ENCODE peak calls at places on chromosome 7, in five cellular contexts. R, Z, G, D and M are unnamed samples.

GRCh38 chr7:85025312-85025756 is 161.5 kb downstream of the SEMA3D start:
- DNase-seq in R (no peak), Z (no peak), D (no peak), G (no peak), M (no peak)

GRCh38 chr7:50261593-50261992 is 42.9 kb upstream of the IKZF1 start:
- DNase-seq in D (no peak), Z (no peak), G (no peak), R (no peak), M (no peak)

GRCh38 chr7:85823379-85823778 is 636.5 kb upstream of the SEMA3D start:
- DNase-seq in R (no peak), G (no peak), Z (no peak), D (no peak), M (no peak)

GRCh38 chr7:13117103-13117502 is 429.7 kb downstream of the ARL4A start:
- DNase-seq in Z (peak; percentile 37), G (no peak), R (no peak), D (no peak), M (no peak)

GRCh38 chr7:43650457-43651052 is 67.6 kb downstream of the STK17A start:
- DNase-seq in G (no peak), D (no peak), Z (peak; percentile 92), R (no peak), M (no peak)

GRCh38 chr7:36958094-36958718 is 233.9 kb upstream of the AOAH start:
- DNase-seq in Z (no peak), G (no peak), R (no peak), D (no peak), M (no peak)

GRCh38 chr7:27547401-27547800 is 115.3 kb downstream of the HIBADH start:
- DNase-seq in R (no peak), D (no peak), G (no peak), Z (peak; percentile 69), M (no peak)

GRCh38 chr7:100066953-100067352 is 14.6 kb downstream of the ZNF3 start:
- DNase-seq in R (no peak), Z (no peak), D (no peak), G (no peak), M (no peak)

GRCh38 chr7:111855161-111855841 is 293.0 kb upstream of the IMMP2L start:
- DNase-seq in G (peak; percentile 15), D (no peak), Z (peak; percentile 79), R (no peak), M (peak; percentile 16)

GRCh38 chr7:6628045-6628444 is 9.1 kb upstream of the ZNF316 start:
- DNase-seq in R (no peak), Z (no peak), G (no peak), D (no peak), M (no peak)

GRCh38 chr7:116715087-116715486 is 43.1 kb downstream of the MET start:
- DNase-seq in D (no peak), Z (peak; percentile 19), R (no peak), G (no peak), M (no peak)

GRCh38 chr7:116713918-116714317 is 41.9 kb downstream of the MET start:
- DNase-seq in G (no peak), R (no peak), D (no peak), Z (peak; percentile 88), M (no peak)

GRCh38 chr7:116710764-116711452 is 38.9 kb downstream of the MET start:
- DNase-seq in R (no peak), Z (no peak), D (no peak), G (no peak), M (no peak)

GRCh38 chr7:116711790-116712189 is 39.8 kb downstream of the MET start:
- DNase-seq in R (no peak), D (no peak), G (no peak), Z (no peak), M (no peak)

GRCh38 chr7:116713500-116713899 is 41.5 kb downstream of the MET start:
- DNase-seq in Z (no peak), R (no peak), D (no peak), G (no peak), M (no peak)
- H3K4me1 ChIP-seq in Z (peaks cover 9% of the 10 kb centered on the region), R (no peaks in the 10 kb centered on the region), D (no peaks in the 10 kb centered on the region), G (peaks cover 2% of the 10 kb centered on the region), M (peaks cover 36% of the 10 kb centered on the region)

GRCh38 chr7:156604836-156605695 is 35.5 kb upstream of the RNF32 start:
- DNase-seq in R (no peak), Z (no peak), D (no peak), G (no peak), M (no peak)
- H3K4me1 ChIP-seq in R (no peaks in the 10 kb centered on the region), Z (no peaks in the 10 kb centered on the region), D (no peaks in the 10 kb centered on the region), G (peaks cover 8% of the 10 kb centered on the region), M (no peaks in the 10 kb centered on the region)

DNA sequence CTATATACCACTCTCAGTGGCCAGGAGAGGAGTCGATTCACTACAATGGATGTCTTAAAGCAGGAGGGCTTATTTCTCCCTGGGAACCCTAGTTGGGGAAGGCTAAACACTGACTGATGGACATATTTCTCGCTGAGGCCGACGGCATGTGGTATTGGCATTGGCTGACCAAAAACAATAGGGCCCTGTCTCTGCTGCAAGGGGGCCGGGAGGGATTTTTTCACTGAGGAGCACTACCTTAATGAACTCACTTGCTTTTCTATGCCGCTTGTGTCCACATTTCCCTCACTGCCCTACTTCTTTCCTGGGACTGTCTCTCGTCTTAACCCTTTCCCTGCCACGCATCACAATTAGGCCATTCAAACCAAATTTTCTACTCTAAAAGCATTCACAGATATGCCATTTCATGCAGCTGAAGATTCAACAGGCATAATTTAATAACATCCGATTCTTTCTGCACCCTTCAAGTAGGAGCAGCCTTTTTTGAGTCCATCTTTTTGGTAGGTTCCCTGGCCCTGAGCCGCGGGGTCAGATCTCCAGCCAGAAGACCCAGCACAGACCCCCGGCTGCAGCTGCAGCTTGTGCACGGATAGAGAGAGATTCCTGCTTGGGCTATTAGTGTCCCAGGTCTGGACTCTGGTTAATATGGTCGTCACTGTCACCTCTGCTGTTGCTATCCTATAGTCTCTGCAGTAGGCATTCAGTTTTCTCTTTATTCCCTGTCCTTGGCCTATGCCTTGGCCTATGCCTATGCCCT is 118.7 kb downstream of the HIPK2 start:
- DNase-seq in D (no peak), Z (no peak), G (no peak), R (no peak), M (no peak)
- H3K4me1 ChIP-seq in D (peaks cover 2% of the 10 kb centered on the region), Z (peaks cover 15% of the 10 kb centered on the region), G (peaks cover 22% of the 10 kb centered on the region), R (peaks cover 7% of the 10 kb centered on the region), M (peaks cover 31% of the 10 kb centered on the region)

GRCh38 chr7:130920122-130920521 is 186.1 kb upstream of the KLF14 start:
- DNase-seq in G (no peak), R (no peak), Z (peak; percentile 50), D (no peak), M (no peak)

GRCh38 chr7:130921391-130922180 is 187.6 kb upstream of the KLF14 start:
- DNase-seq in D (no peak), G (peak; percentile 82), R (peak; percentile 54), Z (peak; percentile 85), M (no peak)

GRCh38 chr7:130919316-130920103 is 185.5 kb upstream of the KLF14 start:
- DNase-seq in Z (no peak), D (no peak), R (no peak), G (no peak), M (no peak)

GRCh38 chr7:130917669-130918128 is 183.7 kb upstream of the KLF14 start:
- DNase-seq in D (no peak), Z (peak; percentile 87), R (no peak), G (no peak), M (no peak)

GRCh38 chr7:130918129-130919052 is 184.4 kb upstream of the KLF14 start:
- DNase-seq in G (no peak), Z (peak; percentile 53), R (no peak), D (no peak), M (no peak)
- H3K4me1 ChIP-seq in G (peaks cover 15% of the 10 kb centered on the region), Z (peaks cover 46% of the 10 kb centered on the region), R (peaks cover 67% of the 10 kb centered on the region), D (peaks cover 10% of the 10 kb centered on the region), M (peaks cover 94% of the 10 kb centered on the region)

DNA sequence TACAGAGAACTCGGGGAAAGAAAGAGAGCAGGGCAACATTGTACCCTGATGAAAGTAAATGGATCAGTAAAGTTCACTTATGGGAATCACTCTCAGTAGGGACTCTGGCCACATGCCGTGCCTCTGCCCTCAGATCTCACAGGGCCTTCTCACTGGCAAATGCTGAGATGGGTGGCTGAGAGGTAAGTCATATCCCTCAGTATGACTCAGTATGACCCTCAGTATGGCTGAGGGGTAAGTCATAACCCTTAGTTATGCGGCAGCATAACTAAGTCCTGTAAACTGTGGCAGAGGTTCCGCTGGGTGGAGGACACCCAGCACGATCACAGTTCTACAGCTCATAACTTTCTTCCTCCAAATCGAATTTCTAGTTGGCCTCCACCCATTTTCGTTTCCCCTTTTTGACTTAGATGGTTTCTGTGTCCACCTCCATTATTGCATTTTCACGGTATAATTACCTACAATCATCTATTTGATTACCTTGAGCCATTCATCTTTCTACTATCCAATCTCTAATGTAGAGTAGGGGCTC is 26.5 kb upstream of the WNT16 start:
- DNase-seq in Z (peak; percentile 89), G (no peak), R (no peak), D (no peak), M (no peak)
- H3K4me1 ChIP-seq in Z (peaks cover 12% of the 10 kb centered on the region), G (peaks cover 1% of the 10 kb centered on the region), R (no peaks in the 10 kb centered on the region), D (no peaks in the 10 kb centered on the region), M (no peaks in the 10 kb centered on the region)

GRCh38 chr7:135974667-135975066 is 2.5 kb downstream of the MTPN start:
- DNase-seq in Z (no peak), D (no peak), G (no peak), R (no peak), M (no peak)
- H3K4me1 ChIP-seq in Z (peaks cover 2% of the 10 kb centered on the region), D (no peaks in the 10 kb centered on the region), G (peaks cover 2% of the 10 kb centered on the region), R (peaks cover 47% of the 10 kb centered on the region), M (peaks cover 57% of the 10 kb centered on the region)

DNA sequence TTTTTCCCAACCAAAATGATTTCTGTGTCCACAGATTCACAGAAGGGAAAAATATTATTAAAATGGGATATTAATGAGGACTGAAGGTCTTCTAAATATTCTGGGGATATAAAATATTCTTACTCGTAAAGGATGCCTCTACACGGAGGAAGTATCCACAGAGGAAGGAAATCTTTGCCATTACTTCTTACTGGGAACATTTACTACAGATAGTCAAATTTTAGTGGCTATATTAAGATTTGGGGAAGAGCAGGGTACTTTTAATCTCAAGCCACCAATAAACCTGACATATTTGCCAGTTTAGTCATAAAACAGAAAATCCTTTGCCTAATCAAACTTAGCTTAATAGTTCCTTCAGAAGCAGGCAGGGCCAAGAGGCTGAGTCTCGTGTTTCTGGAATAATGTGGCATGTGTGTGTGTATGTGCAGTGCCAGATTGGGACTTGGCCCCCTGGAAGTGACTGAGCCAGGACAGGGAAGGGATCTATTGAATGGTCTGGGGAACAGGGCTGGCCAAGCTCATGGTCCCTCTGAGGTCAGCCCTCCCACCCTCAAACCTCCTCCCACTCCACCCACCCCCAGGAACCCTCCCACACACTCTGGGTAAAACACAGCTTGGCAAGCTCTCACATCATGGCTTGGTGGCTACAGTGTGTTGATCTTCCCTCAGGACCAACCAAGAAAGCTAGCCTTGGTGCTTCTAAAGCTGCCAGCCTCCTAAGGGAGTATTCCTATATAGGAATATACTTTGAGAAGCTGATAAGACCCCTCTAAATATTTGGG is 1.7 kb upstream of the PIK3CG start:
- DNase-seq in R (no peak), G (no peak), D (no peak), Z (no peak), M (no peak)
- H3K4me1 ChIP-seq in R (peaks cover 3% of the 10 kb centered on the region), G (no peaks in the 10 kb centered on the region), D (no peaks in the 10 kb centered on the region), Z (peaks cover 3% of the 10 kb centered on the region), M (peaks cover 5% of the 10 kb centered on the region)

GRCh38 chr7:140084142-140084655 is 21.4 kb upstream of the PARP12 start:
- DNase-seq in G (no peak), Z (no peak), D (no peak), R (no peak), M (no peak)
- H3K4me1 ChIP-seq in G (peaks cover 5% of the 10 kb centered on the region), Z (no peaks in the 10 kb centered on the region), D (no peaks in the 10 kb centered on the region), R (no peaks in the 10 kb centered on the region), M (no peaks in the 10 kb centered on the region)

DNA sequence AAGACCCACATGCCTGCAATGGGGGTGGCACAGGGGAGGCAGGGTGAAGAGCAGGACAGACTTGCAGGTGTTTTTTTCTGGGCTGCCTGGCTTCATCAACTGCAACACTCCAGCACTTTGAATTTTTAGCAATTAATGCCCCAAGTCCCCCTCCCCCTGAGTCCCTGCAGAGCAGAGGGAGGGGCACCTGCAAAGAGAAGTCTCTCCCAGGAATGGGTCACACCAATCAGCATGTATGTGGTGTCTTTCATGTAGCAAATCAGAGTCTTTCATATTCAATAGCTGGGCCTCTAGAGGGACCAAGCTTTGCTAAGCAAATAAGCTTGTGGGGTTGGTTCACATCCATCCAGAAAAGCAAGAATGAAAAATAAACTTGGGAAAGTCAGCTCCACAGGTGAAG is 90.8 kb downstream of the PARP12 start:
- DNase-seq in G (no peak), Z (no peak), D (no peak), R (no peak), M (no peak)
- H3K4me1 ChIP-seq in G (peaks cover 22% of the 10 kb centered on the region), Z (peaks cover 9% of the 10 kb centered on the region), D (no peaks in the 10 kb centered on the region), R (no peaks in the 10 kb centered on the region), M (no peaks in the 10 kb centered on the region)